ENCODE peak calls at places on chromosome 13, in four cellular contexts. D, O, V and K are unnamed samples.

GRCh38 chr13:34430294-34430693 is 511.8 kb upstream of the NBEA start:
- DNase-seq in D (no peak), O (no peak), V (no peak), K (no peak)

GRCh38 chr13:51764184-51765141 is 39.5 kb downstream of the DHRS12 start:
- DNase-seq in D (peak), O (peak), V (no peak), K (peak)

GRCh38 chr13:92463134-92463533 is 763.5 kb upstream of the GPC6 start:
- DNase-seq in D (no peak), O (no peak), V (no peak), K (no peak)

GRCh38 chr13:39415403-39415802 is 187.6 kb downstream of the LHFPL6 start:
- DNase-seq in D (no peak), O (peak), V (no peak), K (no peak)

GRCh38 chr13:114319441-114319871 is 5.2 kb downstream of the CHAMP1 start:
- DNase-seq in D (no peak), O (no peak), V (no peak), K (no peak)

GRCh38 chr13:79724348-79725103 is 243.6 kb downstream of the NDFIP2 start:
- DNase-seq in D (no peak), O (no peak), V (no peak), K (no peak)

GRCh38 chr13:23598371-23598770 is 28.2 kb downstream of the TNFRSF19 start:
- DNase-seq in D (no peak), O (no peak), V (no peak), K (no peak)

GRCh38 chr13:86563308-86563707 is 764.1 kb upstream of the SLITRK6 start:
- DNase-seq in D (no peak), O (no peak), V (no peak), K (no peak)

GRCh38 chr13:64925284-64925683 is 2304.9 kb downstream of the PCDH9 start:
- DNase-seq in D (no peak), O (no peak), V (no peak), K (no peak)

GRCh38 chr13:43307921-43308433 is 284.6 kb downstream of the DNAJC15 start:
- DNase-seq in D (no peak), O (no peak), V (no peak), K (peak)

GRCh38 chr13:45297456-45298205 is 43.4 kb downstream of the TPT1 start:
- DNase-seq in D (no peak), O (no peak), V (no peak), K (no peak)

GRCh38 chr13:33873251-33873908 is 55.4 kb downstream of the RFC3 start:
- DNase-seq in D (no peak), O (no peak), V (no peak), K (no peak)